ENCODE peak calls at places on chromosomes 13 and 19, in five cellular contexts. P is omental fat pad, U is heart right ventricle, D is NB4, I is cardiac fibroblast. F is an unnamed sample.

GRCh38 chr13:109630281-109630680 is 156.1 kb downstream of the IRS2 start:
- DNase-seq in P (no peak), I (no peak), D (no peak), U (no peak), F (no peak)

GRCh38 chr19:1221141-1221903 is 15.7 kb downstream of the STK11 start:
- DNase-seq in P (no peak), U (peak), I (peak), D (no peak), F (no peak)

GRCh38 chr19:44671400-44671799 is at the start of gene CEACAM19:
- DNase-seq in P (no peak), D (no peak), I (no peak), U (no peak), F (peak)

GRCh38 chr13:103140001-103140671 is 73.9 kb upstream of the SLC10A2 start:
- DNase-seq in U (no peak), P (no peak), I (no peak), D (peak), F (peak)

GRCh38 chr13:97539651-97540230 is 105.8 kb downstream of the RAP2A start:
- DNase-seq in D (no peak), U (no peak), I (peak), P (no peak), F (no peak)

GRCh38 chr19:47623921-47624391 is 15.0 kb downstream of the BICRA start:
- DNase-seq in D (no peak), I (no peak), P (no peak), U (no peak), F (no peak)

GRCh38 chr13:86601351-86601750 is 802.1 kb upstream of the SLITRK6 start:
- DNase-seq in P (no peak), I (no peak), U (no peak), D (no peak), F (no peak)

GRCh38 chr19:4636151-4636717 is 3.1 kb upstream of the TNFAIP8L1 start:
- DNase-seq in I (peak), D (peak), P (peak), U (peak), F (peak)

GRCh38 chr13:49097374-49097773 is 121.7 kb downstream of the FNDC3A start:
- DNase-seq in P (no peak), D (no peak), U (no peak), I (peak), F (no peak)

GRCh38 chr13:70890289-70890688 is 782.0 kb upstream of the KLHL1 start:
- DNase-seq in P (no peak), D (no peak), U (no peak), I (no peak), F (no peak)

GRCh38 chr19:13887529-13887928 is 10.6 kb downstream of the NANOS3 start:
- DNase-seq in D (peak), P (no peak), I (peak), U (no peak), F (no peak)

GRCh38 chr13:99971576-99972189 is at the start of gene ZIC5:
- DNase-seq in P (no peak), I (no peak), D (no peak), U (no peak), F (no peak)

GRCh38 chr13:97849305-97849704 is 104.2 kb upstream of the IPO5 start:
- DNase-seq in I (peak), U (no peak), P (no peak), D (peak), F (no peak)

GRCh38 chr19:45598267-45599011 is 3.6 kb downstream of the GPR4 start:
- DNase-seq in P (no peak), I (peak), D (peak), U (peak), F (peak)

GRCh38 chr13:93080587-93080986 is 146.0 kb upstream of the GPC6 start:
- DNase-seq in U (no peak), I (peak), P (no peak), D (no peak), F (no peak)

GRCh38 chr19:33208371-33208770 is 14.2 kb downstream of the LRP3 start:
- DNase-seq in U (no peak), P (no peak), D (no peak), I (no peak), F (no peak)

GRCh38 chr13:25064396-25064795 is 31.5 kb upstream of the PABPC3 start:
- DNase-seq in I (no peak), U (no peak), D (no peak), P (no peak), F (no peak)

GRCh38 chr13:28320884-28321574 is 173.9 kb downstream of the FLT1 start:
- DNase-seq in U (no peak), P (no peak), I (no peak), D (no peak), F (no peak)

GRCh38 chr13:64278493-64278892 is 2862.8 kb upstream of the PCDH20 start:
- DNase-seq in I (peak), P (no peak), D (no peak), U (no peak), F (no peak)

GRCh38 chr13:47890146-47890814 is 110.8 kb downstream of the SUCLA2 start:
- DNase-seq in P (no peak), U (no peak), D (peak), I (peak), F (no peak)

GRCh38 chr19:5133986-5134595 is 165.2 kb downstream of the KDM4B start:
- DNase-seq in P (no peak), I (no peak), D (no peak), U (no peak), F (no peak)

GRCh38 chr19:383040-383439 is 25.9 kb downstream of the C2CD4C start:
- DNase-seq in P (no peak), U (no peak), D (no peak), I (no peak), F (no peak)

GRCh38 chr19:32566246-32566830 is 14.7 kb upstream of the PDCD5 start:
- DNase-seq in D (peak), U (no peak), P (no peak), I (peak), F (no peak)

GRCh38 chr13:36417328-36417727 is 15.0 kb upstream of the CCNA1 start:
- DNase-seq in I (no peak), U (no peak), P (no peak), D (peak), F (no peak)

GRCh38 chr19:575527-576506 is 3.4 kb downstream of the BSG start:
- DNase-seq in U (peak), D (peak), P (no peak), I (peak), F (no peak)

GRCh38 chr19:14156971-14157717 is 20.8 kb upstream of the ASF1B start:
- DNase-seq in D (no peak), P (no peak), U (no peak), I (no peak), F (no peak)

GRCh38 chr19:54178581-54179261 is 5.8 kb upstream of the TMC4 start:
- DNase-seq in U (no peak), P (no peak), D (no peak), I (no peak), F (no peak)

GRCh38 chr13:51636349-51636890 is 52.2 kb downstream of the WDFY2 start:
- DNase-seq in I (no peak), D (no peak), P (no peak), U (no peak), F (no peak)

GRCh38 chr13:49836516-49836915 is 44.0 kb upstream of the KPNA3 start:
- DNase-seq in I (no peak), U (no peak), D (no peak), P (no peak), F (no peak)

GRCh38 chr19:54388001-54388802 is 23.5 kb upstream of the LAIR1 start:
- DNase-seq in U (no peak), D (peak), P (no peak), I (no peak), F (peak)

GRCh38 chr13:91154954-91155353 is 192.5 kb upstream of the MIR17HG start:
- DNase-seq in I (no peak), P (no peak), D (peak), U (no peak), F (no peak)

GRCh38 chr13:23510544-23510916 is 59.7 kb upstream of the TNFRSF19 start:
- DNase-seq in I (peak), D (no peak), U (no peak), P (no peak), F (no peak)

GRCh38 chr19:3270908-3271307 is 46.4 kb downstream of the CELF5 start:
- DNase-seq in D (peak), I (peak), P (no peak), U (no peak), F (no peak)

DNA sequence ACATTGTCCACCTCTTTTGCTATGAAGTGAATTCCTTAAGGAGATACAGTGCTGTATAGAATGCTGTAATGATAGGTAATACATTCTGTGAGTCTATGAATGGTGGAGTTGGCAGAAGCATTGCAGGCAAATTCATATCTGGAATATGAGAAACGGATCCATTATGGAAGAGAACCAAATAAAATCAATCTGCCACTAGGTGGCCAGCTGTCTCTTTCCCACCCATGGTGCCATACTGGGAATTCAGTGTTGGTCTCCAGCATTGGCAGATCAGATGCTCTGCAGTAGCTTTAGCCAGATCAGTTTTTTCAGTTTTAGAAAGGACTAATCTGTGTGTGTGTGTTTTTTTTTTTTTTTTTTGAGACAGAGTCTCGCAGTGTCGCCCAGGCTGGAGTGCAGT is 27.6 kb downstream of the DNAJC3 start:
- DNase-seq in U (no peak), D (no peak), P (no peak), I (no peak), F (no peak)
- TF ChIP-seq CTCF in U (no peak), D (peak), P (no peak), I (peak), F (peak)

GRCh38 chr19:28242317-28242927 is 970.5 kb downstream of the UQCRFS1 start:
- DNase-seq in U (peak), I (peak), D (peak), P (no peak), F (peak)
- TF ChIP-seq CTCF in U (peak), I (peak), D (peak), P (no peak), F (peak)

GRCh38 chr13:77696863-77697207 is 652 bp upstream of the SLAIN1 start:
- DNase-seq in D (no peak), I (no peak), U (no peak), P (no peak), F (no peak)

GRCh38 chr13:77693449-77693940 is 4.0 kb upstream of the SLAIN1 start:
- DNase-seq in D (no peak), P (no peak), U (no peak), I (no peak), F (no peak)

GRCh38 chr13:77691871-77692270 is 5.6 kb upstream of the SLAIN1 start:
- DNase-seq in U (no peak), D (no peak), P (no peak), I (no peak), F (no peak)

GRCh38 chr13:77696006-77696862 is 1.3 kb upstream of the SLAIN1 start:
- DNase-seq in U (no peak), D (no peak), I (no peak), P (no peak), F (peak)

DNA sequence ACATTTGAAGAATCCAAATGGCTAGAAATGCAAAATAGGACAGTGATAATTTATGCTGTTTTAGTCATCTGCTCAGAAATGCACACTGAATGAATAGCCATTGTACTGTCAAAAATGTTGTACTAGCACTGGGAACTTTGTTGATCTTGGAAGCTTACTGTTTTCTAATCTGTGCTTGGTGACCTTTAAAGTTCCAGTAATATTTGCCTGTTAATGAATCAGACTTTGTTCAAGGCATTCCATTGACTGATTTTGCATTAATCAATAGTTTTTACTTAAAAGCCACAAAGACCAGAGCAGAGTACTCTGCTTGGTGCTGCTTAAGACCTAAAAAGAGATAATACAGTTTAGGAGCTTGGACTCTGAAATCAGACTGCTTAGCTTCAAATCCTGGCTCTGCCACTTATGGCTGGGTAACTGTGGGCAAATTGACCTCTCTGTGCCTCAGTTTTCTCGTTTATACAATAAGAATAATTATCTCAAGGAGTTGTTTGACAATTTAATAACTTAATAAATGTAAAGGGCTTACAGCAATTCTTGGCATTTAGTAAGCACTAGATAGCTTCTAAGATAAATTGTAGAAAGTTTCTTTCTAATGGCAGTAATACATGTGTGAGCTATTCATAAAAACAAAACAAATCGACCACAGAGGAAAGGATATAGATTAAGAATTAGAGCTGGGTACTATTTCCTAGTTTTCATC is 4.6 kb upstream of the SLAIN1 start:
- DNase-seq in U (no peak), D (no peak), P (no peak), I (no peak), F (no peak)
- TF ChIP-seq CTCF in U (no peak), D (no peak), P (no peak), I (no peak), F (no peak)

DNA sequence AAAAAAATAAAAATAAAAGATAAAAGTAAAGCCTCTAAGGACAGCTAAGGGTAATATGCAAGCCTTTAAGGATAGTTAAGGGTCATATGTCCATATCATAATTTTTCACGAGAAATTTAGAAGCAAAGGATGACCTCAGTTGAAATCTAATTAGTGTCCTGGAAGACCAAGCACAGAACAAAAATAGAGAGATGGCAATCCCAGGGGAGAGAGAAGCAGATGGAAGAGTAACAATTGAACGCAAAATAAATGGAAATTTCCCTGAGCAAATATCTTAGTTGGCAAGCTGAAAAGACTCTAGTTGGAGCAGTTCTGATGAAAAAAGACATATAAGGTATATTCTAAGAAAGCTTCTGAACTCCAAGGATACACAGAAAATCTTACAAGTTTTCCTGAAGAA is 275.4 kb downstream of the NALCN start:
- DNase-seq in U (no peak), D (no peak), I (no peak), P (no peak), F (no peak)
- TF ChIP-seq CTCF in U (no peak), D (no peak), I (no peak), P (no peak), F (no peak)

GRCh38 chr19:7371001-7371400 is 22.3 kb downstream of the ARHGEF18 start:
- DNase-seq in U (no peak), I (no peak), D (no peak), P (no peak), F (no peak)

GRCh38 chr19:7363225-7363624 is 14.5 kb downstream of the ARHGEF18 start:
- DNase-seq in D (no peak), U (no peak), P (no peak), I (no peak), F (no peak)

GRCh38 chr19:7368456-7368855 is 19.7 kb downstream of the ARHGEF18 start:
- DNase-seq in I (no peak), U (no peak), P (no peak), D (no peak), F (no peak)

GRCh38 chr19:7370546-7370945 is 21.8 kb downstream of the ARHGEF18 start:
- DNase-seq in I (no peak), P (no peak), U (no peak), D (no peak), F (no peak)

DNA sequence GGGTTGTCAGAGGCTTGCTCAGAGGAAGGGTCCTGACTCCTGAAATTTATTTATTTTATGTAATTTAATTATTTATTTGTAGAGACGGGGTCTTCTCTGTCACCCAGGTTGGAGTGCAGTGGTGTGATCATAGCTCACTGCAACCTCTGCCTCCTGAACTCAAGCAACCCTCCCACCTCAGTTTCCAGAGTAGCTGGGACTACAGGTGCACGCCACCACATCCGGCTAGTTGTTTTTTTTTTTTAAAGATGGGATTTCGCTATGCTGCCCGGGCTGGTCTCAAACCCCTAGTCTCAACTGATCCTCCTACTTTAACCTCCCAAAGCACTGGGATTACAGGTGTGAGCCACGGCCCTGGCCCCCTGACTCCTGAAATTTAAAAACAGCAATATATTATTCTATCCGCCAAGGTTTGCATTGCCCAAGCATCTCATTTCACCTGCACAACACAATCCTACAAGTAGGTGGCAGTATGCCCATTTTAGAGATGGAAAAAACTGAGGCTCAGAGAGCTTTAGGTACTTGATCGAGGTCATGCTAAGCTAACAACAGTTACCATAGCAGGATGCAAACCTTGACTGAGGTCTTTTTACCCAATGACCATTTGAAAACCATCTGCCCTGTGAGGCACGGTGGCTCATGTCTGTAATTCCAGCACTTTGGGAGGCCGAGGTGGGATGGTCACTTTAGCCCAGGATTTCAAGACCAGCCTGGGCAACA is 18.1 kb downstream of the ARHGEF18 start:
- DNase-seq in P (no peak), D (peak), I (peak), U (no peak), F (peak)
- TF ChIP-seq CTCF in P (no peak), D (peak), I (peak), U (no peak), F (peak)